ENCODE peak calls at places on chromosomes 6 and 20, in seven cellular contexts. H, Q, U, L, O, M and T are unnamed samples.

GRCh38 chr6:90284745-90285481 is 11.7 kb downstream of the BACH2 start:
- DNase-seq in H (peak), Q (peak), U (no peak), L (no peak), O (no peak), M (peak), T (no peak)

GRCh38 chr6:157607317-157608109 is 215.5 kb upstream of the SNX9 start:
- DNase-seq in H (no peak), Q (no peak), U (no peak), L (no peak), O (no peak), M (no peak), T (peak)

GRCh38 chr6:47206626-47207025 is 103.1 kb downstream of the TNFRSF21 start:
- DNase-seq in H (no peak), Q (no peak), U (no peak), L (no peak), O (no peak), M (peak), T (no peak)

GRCh38 chr6:45595010-45595851 is 217.5 kb upstream of the SUPT3H start:
- DNase-seq in H (no peak), Q (no peak), U (no peak), L (no peak), O (no peak), M (no peak), T (no peak)

GRCh38 chr6:80886475-80886874 is 780.0 kb downstream of the BCKDHB start:
- DNase-seq in H (no peak), Q (no peak), U (no peak), L (no peak), O (no peak), M (no peak), T (no peak)

GRCh38 chr20:57288676-57289075 is 22.2 kb upstream of the BMP7 start:
- DNase-seq in H (no peak), Q (no peak), U (no peak), L (no peak), O (no peak), M (no peak), T (no peak)

GRCh38 chr6:68876792-68877493 is 241.9 kb downstream of the ADGRB3 start:
- DNase-seq in H (no peak), Q (peak), U (no peak), L (no peak), O (no peak), M (peak), T (no peak)

GRCh38 chr6:47034919-47035318 is 7.2 kb downstream of the ADGRF1 start:
- DNase-seq in H (peak), Q (peak), U (peak), L (no peak), O (no peak), M (peak), T (peak)

GRCh38 chr20:542777-543368 is 717 bp downstream of the CSNK2A1 start:
- DNase-seq in H (no peak), Q (no peak), U (peak), L (peak), O (no peak), M (peak), T (no peak)

GRCh38 chr6:45434401-45434741 is 56.6 kb upstream of the SUPT3H start:
- DNase-seq in H (no peak), Q (no peak), U (no peak), L (no peak), O (no peak), M (no peak), T (no peak)

GRCh38 chr6:162178666-162179065 is 548.9 kb downstream of the PRKN start:
- DNase-seq in H (no peak), Q (no peak), U (no peak), L (no peak), O (no peak), M (no peak), T (no peak)

GRCh38 chr6:111242452-111242851 is 155.1 kb downstream of the SLC16A10 start:
- DNase-seq in H (no peak), Q (no peak), U (no peak), L (no peak), O (no peak), M (no peak), T (peak)

GRCh38 chr6:165804331-165805066 is 141.5 kb upstream of the PDE10A start:
- DNase-seq in H (no peak), Q (no peak), U (no peak), L (peak), O (no peak), M (peak), T (peak)

GRCh38 chr20:36472656-36473071 is 68.7 kb upstream of the MYL9 start:
- DNase-seq in H (peak), Q (no peak), U (peak), L (peak), O (no peak), M (no peak), T (no peak)

GRCh38 chr6:162964703-162965140 is 236.9 kb downstream of the PACRG start:
- DNase-seq in H (peak), Q (peak), U (no peak), L (no peak), O (no peak), M (peak), T (peak)

GRCh38 chr6:83108378-83108777 is 40.9 kb downstream of the DOP1A start:
- DNase-seq in H (no peak), Q (no peak), U (no peak), L (no peak), O (no peak), M (no peak), T (no peak)

GRCh38 chr20:61331542-61331941 is 79.5 kb downstream of the CDH4 start:
- DNase-seq in H (no peak), Q (no peak), U (no peak), L (no peak), O (no peak), M (no peak), T (no peak)

GRCh38 chr6:25112207-25112874 is 166.8 kb upstream of the CARMIL1 start:
- DNase-seq in H (no peak), Q (no peak), U (no peak), L (no peak), O (no peak), M (no peak), T (no peak)

GRCh38 chr6:321158-321438 is 28.8 kb downstream of the DUSP22 start:
- DNase-seq in H (no peak), Q (no peak), U (no peak), L (no peak), O (no peak), M (no peak), T (no peak)

GRCh38 chr6:117992856-117993255 is 85.8 kb downstream of the SLC35F1 start:
- DNase-seq in H (no peak), Q (no peak), U (no peak), L (no peak), O (no peak), M (no peak), T (no peak)

GRCh38 chr6:53171605-53172467 is 23.2 kb upstream of the GCM1 start:
- DNase-seq in H (peak), Q (peak), U (peak), L (peak), O (peak), M (peak), T (peak)

GRCh38 chr6:50849016-50849748 is 30.5 kb downstream of the TFAP2B start:
- DNase-seq in H (no peak), Q (no peak), U (no peak), L (no peak), O (no peak), M (no peak), T (no peak)

GRCh38 chr6:131949909-131950766 is 1.0 kb downstream of the CCN2 start:
- DNase-seq in H (peak), Q (peak), U (peak), L (peak), O (peak), M (peak), T (peak)

GRCh38 chr6:1313755-1314503 is 2.0 kb downstream of the FOXQ1 start:
- DNase-seq in H (peak), Q (no peak), U (peak), L (no peak), O (no peak), M (no peak), T (no peak)

GRCh38 chr6:158717341-158718328 is 67.8 kb downstream of the SYTL3 start:
- DNase-seq in H (no peak), Q (no peak), U (no peak), L (no peak), O (no peak), M (no peak), T (no peak)

GRCh38 chr6:156889986-156890385 is 112.8 kb downstream of the ARID1B start:
- DNase-seq in H (no peak), Q (no peak), U (no peak), L (no peak), O (no peak), M (no peak), T (no peak)

GRCh38 chr6:103273048-103273447 is 1586.7 kb downstream of the HACE1 start:
- DNase-seq in H (peak), Q (no peak), U (no peak), L (no peak), O (no peak), M (peak), T (no peak)

GRCh38 chr20:47217482-47218446 is 138.7 kb downstream of the ZMYND8 start:
- DNase-seq in H (no peak), Q (no peak), U (no peak), L (no peak), O (no peak), M (no peak), T (no peak)

GRCh38 chr6:105757512-105758200 is 328.5 kb upstream of the PRDM1 start:
- DNase-seq in H (no peak), Q (no peak), U (no peak), L (no peak), O (no peak), M (no peak), T (no peak)

GRCh38 chr6:155181498-155181897 is 82.3 kb upstream of the CLDN20 start:
- DNase-seq in H (no peak), Q (no peak), U (no peak), L (no peak), O (no peak), M (no peak), T (no peak)

GRCh38 chr20:17857639-17858449 is 110.8 kb downstream of the SNX5 start:
- DNase-seq in H (no peak), Q (no peak), U (no peak), L (no peak), O (no peak), M (no peak), T (no peak)

GRCh38 chr6:140029551-140029950 is 655.1 kb upstream of the CITED2 start:
- DNase-seq in H (no peak), Q (no peak), U (no peak), L (no peak), O (no peak), M (no peak), T (no peak)

GRCh38 chr6:132973556-132973993 is 159.2 kb downstream of the RPS12 start:
- DNase-seq in H (no peak), Q (no peak), U (no peak), L (no peak), O (no peak), M (no peak), T (no peak)

GRCh38 chr6:42279144-42279781 is 61.6 kb upstream of the MRPS10 start:
- DNase-seq in H (no peak), Q (peak), U (no peak), L (peak), O (no peak), M (peak), T (no peak)

GRCh38 chr6:10082385-10082784 is 332.5 kb downstream of the TFAP2A start:
- DNase-seq in H (no peak), Q (no peak), U (no peak), L (no peak), O (no peak), M (no peak), T (no peak)

GRCh38 chr6:160043784-160044183 is 74.9 kb downstream of the IGF2R start:
- DNase-seq in H (no peak), Q (no peak), U (no peak), L (no peak), O (no peak), M (no peak), T (no peak)

GRCh38 chr6:110039996-110040383 is 61.9 kb downstream of the GPR6 start:
- DNase-seq in H (peak), Q (peak), U (peak), L (peak), O (no peak), M (peak), T (no peak)

GRCh38 chr20:57947421-57948176 is 237.8 kb upstream of the PMEPA1 start:
- DNase-seq in H (no peak), Q (peak), U (no peak), L (no peak), O (no peak), M (no peak), T (peak)

GRCh38 chr20:4602297-4602631 is 119.4 kb upstream of the PRND start:
- DNase-seq in H (no peak), Q (no peak), U (no peak), L (no peak), O (no peak), M (no peak), T (no peak)

GRCh38 chr6:28765978-28766351 is 157.8 kb downstream of the TRIM27 start:
- DNase-seq in H (no peak), Q (no peak), U (no peak), L (no peak), O (no peak), M (no peak), T (no peak)
- H3K4me3 ChIP-seq in H (no peak), Q (no peak), U (no peak), L (no peak), O (no peak), M (no peak), T (no peak)

GRCh38 chr6:33008944-33009861 is at the start of gene HLA-DOA:
- DNase-seq in H (peak), Q (no peak), U (no peak), L (no peak), O (no peak), M (peak), T (no peak)
- H3K4me3 ChIP-seq in H (no peak), Q (no peak), U (no peak), L (no peak), O (no peak), M (no peak), T (no peak)

DNA sequence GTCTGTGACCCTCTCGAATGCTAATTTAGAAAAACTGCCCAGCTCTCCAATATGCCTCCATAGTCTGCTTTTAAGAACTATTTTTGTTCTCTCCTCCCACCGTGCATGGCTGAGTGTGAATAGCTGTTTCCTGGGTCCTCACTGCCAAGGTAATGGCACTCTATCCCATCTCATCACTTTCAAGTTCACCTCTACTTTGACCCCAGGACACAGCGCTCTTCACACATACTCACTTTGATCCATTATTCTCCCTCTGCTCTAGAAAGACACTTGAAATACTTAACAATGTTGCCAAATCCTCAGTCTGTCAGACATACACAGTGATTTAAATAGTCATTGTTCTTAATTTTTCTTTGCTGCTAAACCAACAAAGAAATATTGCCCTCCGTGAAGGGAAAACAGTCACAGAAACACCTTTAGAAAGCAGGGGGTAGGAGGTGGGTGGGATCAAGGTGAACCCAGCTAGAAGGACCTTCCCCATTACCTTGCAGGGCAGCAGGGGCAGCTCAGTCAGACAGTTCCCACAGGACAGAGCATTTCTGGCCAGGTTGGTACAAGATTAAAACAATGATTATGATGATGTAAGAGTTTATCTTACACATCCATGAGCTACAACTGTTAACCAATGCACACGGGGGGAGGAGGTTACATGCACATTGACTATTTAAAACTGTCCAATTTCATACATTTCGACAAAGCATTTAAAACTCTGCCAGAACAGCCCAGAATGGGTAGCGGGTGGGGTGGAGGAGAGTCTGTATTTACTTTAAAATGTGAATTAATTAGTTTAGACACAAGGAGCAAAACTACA is 2.4 kb downstream of the SLC22A23 start:
- DNase-seq in H (no peak), Q (no peak), U (no peak), L (no peak), O (no peak), M (no peak), T (no peak)
- H3K4me3 ChIP-seq in H (no peak), Q (no peak), U (peak), L (no peak), O (no peak), M (no peak), T (no peak)

GRCh38 chr20:11982289-11982957 is 64.7 kb downstream of the BTBD3 start:
- DNase-seq in H (no peak), Q (no peak), U (peak), L (no peak), O (no peak), M (no peak), T (no peak)
- H3K4me3 ChIP-seq in H (no peak), Q (no peak), U (no peak), L (no peak), O (no peak), M (no peak), T (no peak)

GRCh38 chr6:5498579-5498899 is 237.2 kb downstream of the FARS2 start:
- DNase-seq in H (no peak), Q (no peak), U (no peak), L (no peak), O (no peak), M (no peak), T (no peak)
- H3K4me3 ChIP-seq in H (no peak), Q (peak), U (no peak), L (no peak), O (no peak), M (no peak), T (peak)

DNA sequence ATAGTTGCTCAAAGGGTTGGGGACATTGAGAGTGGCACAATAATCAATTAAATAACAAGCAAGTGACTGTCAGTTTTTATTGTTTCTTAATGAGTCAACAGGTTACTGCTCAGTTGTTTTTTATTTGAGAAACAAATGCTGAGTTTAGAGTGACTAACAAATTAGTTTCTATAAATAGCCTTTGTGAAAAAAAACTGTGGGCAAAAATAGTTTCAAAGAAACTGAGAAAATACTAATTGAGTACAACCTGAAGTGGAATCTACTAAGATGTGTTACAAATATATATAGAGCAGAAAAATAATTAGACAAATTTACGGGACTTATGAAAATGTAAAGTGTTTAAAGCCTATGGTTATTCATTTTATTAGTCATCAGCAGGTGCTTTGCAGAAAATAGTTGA is 22.3 kb downstream of the BEND6 start:
- DNase-seq in H (no peak), Q (no peak), U (no peak), L (no peak), O (no peak), M (no peak), T (no peak)
- H3K4me3 ChIP-seq in H (no peak), Q (no peak), U (no peak), L (no peak), O (no peak), M (no peak), T (no peak)

GRCh38 chr6:125985522-125985921 is 818 bp upstream of the TRMT11 start:
- DNase-seq in H (no peak), Q (no peak), U (no peak), L (no peak), O (no peak), M (no peak), T (no peak)
- H3K4me3 ChIP-seq in H (peak), Q (peak), U (no peak), L (peak), O (no peak), M (peak), T (peak)

DNA sequence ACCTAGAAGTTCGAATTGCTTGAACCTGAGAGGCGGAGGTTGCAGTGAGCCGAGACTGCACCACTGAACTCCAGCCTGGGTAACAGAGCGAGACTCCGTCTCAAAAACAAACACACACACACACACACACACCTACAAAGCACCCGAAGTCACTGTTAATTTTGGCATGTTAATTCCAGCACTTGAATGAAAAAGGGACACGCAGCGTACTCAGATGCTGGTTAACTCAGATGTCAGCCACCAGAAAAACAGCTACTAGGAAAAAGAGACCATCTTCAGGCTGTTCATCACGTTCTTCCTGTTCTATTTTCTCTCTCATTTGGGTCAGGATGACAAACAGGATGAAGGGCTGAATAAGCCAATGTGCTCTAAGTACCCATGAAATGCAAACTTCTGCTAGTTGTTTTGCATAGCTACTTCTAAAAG is 46.9 kb downstream of the BLOC1S5 start:
- DNase-seq in H (no peak), Q (peak), U (no peak), L (no peak), O (no peak), M (no peak), T (no peak)
- H3K4me3 ChIP-seq in H (no peak), Q (peak), U (no peak), L (no peak), O (no peak), M (no peak), T (no peak)